ENCODE peak calls at places on chromosomes 11 and 22, in nine cellular contexts. K is neural crest cell; P is head of caudate nucleus; I is AG08395; V is RPMI7951; M is globus pallidus; G is stimulated activated CD4-positive, alpha-beta T cell treated with anti-CD3 and anti-CD28 coated beads, Interleukin-4, amount 100 ng/mL, for 48 hours; T is glutamatergic neuron; A is HAP-1. L is an unnamed sample.

GRCh38 chr11:61551630-61552029 is 29.2 kb downstream of the SYT7 start:
- DNase-seq in K (no peak), P (no peak), G (no peak), V (peak), I (peak), A (no peak), M (no peak), T (no peak), L (peak)

GRCh38 chr11:1073851-1074243 is 827 bp upstream of the MUC2 start:
- DNase-seq in P (no peak), A (no peak), K (no peak), T (no peak), M (no peak), I (no peak), G (no peak), V (peak), L (no peak)

GRCh38 chr22:21451545-21452520 is 15.4 kb upstream of the TMEM191C start:
- DNase-seq in P (no peak), I (no peak), A (peak), G (no peak), M (no peak), V (no peak), T (peak), K (peak), L (no peak)

GRCh38 chr11:103407641-103408040 is 298.4 kb downstream of the DYNC2H1 start:
- DNase-seq in I (no peak), G (no peak), T (no peak), P (no peak), K (no peak), V (no peak), A (no peak), M (no peak), L (no peak)

GRCh38 chr11:76200006-76200940 is 6.0 kb downstream of the WNT11 start:
- DNase-seq in V (no peak), P (no peak), K (no peak), I (no peak), A (no peak), G (no peak), M (no peak), T (no peak), L (no peak)

GRCh38 chr11:18853086-18853720 is 61.6 kb upstream of the PTPN5 start:
- DNase-seq in M (no peak), G (no peak), P (no peak), I (no peak), V (peak), A (peak), T (no peak), K (no peak), L (peak)

GRCh38 chr11:122105009-122105828 is 10.8 kb downstream of the BLID start:
- DNase-seq in M (peak), A (no peak), K (no peak), P (peak), T (no peak), G (no peak), I (no peak), V (peak), L (no peak)

GRCh38 chr11:2522636-2523255 is 77.9 kb downstream of the KCNQ1 start:
- DNase-seq in G (no peak), P (peak), K (no peak), I (no peak), A (peak), T (peak), M (no peak), V (no peak), L (peak)

GRCh38 chr11:124669193-124669592 is 4.3 kb downstream of the SIAE start:
- DNase-seq in I (peak), P (peak), T (peak), M (peak), K (peak), G (no peak), V (peak), A (peak), L (peak)

GRCh38 chr11:128904872-128905344 is 13.8 kb downstream of the KCNJ5 start:
- DNase-seq in V (peak), A (peak), I (peak), T (peak), P (no peak), M (no peak), G (no peak), K (no peak), L (no peak)

GRCh38 chr11:119055901-119056300 is 1.1 kb downstream of the HYOU1 start:
- DNase-seq in G (no peak), P (no peak), V (peak), K (no peak), M (peak), T (no peak), I (peak), A (no peak), L (no peak)

GRCh38 chr11:134267966-134268365 is 8.2 kb upstream of the GLB1L3 start:
- DNase-seq in A (no peak), M (no peak), V (no peak), T (no peak), P (no peak), I (no peak), G (no peak), K (no peak), L (no peak)

GRCh38 chr11:10246991-10247390 is 47.0 kb downstream of the SBF2 start:
- DNase-seq in T (no peak), M (no peak), G (no peak), V (no peak), P (no peak), A (no peak), K (no peak), I (peak), L (no peak)

GRCh38 chr11:43923327-43924111 is 18.9 kb upstream of the C11orf96 start:
- DNase-seq in K (no peak), M (peak), T (peak), G (no peak), V (no peak), P (peak), I (peak), A (peak), L (no peak)

GRCh38 chr22:23889620-23890019 is 4.6 kb upstream of the MIF start:
- DNase-seq in P (peak), T (no peak), K (no peak), A (no peak), G (no peak), V (no peak), I (no peak), M (no peak), L (no peak)

GRCh38 chr22:50399751-50400331 is 56.7 kb downstream of the PPP6R2 start:
- DNase-seq in P (peak), V (peak), A (peak), M (peak), G (no peak), T (peak), I (peak), K (peak), L (peak)

GRCh38 chr11:4851033-4851432 is 2.0 kb upstream of the OR51S1 start:
- DNase-seq in T (no peak), A (no peak), V (no peak), M (no peak), G (no peak), K (no peak), P (no peak), I (peak), L (no peak)

GRCh38 chr11:257766-258493 is 20.3 kb upstream of the NLRP6 start:
- DNase-seq in P (no peak), M (no peak), T (no peak), K (no peak), I (no peak), V (no peak), G (no peak), A (no peak), L (no peak)

GRCh38 chr11:120398184-120398583 is 62.0 kb downstream of the ARHGEF12 start:
- DNase-seq in T (no peak), I (peak), V (no peak), M (no peak), G (no peak), K (no peak), P (no peak), A (no peak), L (no peak)

GRCh38 chr22:31348766-31349165 is 2.6 kb upstream of the PATZ1 start:
- DNase-seq in V (no peak), K (no peak), M (no peak), A (no peak), T (no peak), I (no peak), P (no peak), G (no peak), L (no peak)

GRCh38 chr11:16280256-16280682 is 76.1 kb downstream of the SOX6 start:
- DNase-seq in G (no peak), A (peak), M (no peak), P (no peak), K (no peak), I (no peak), V (peak), T (no peak), L (no peak)

GRCh38 chr11:109734602-109735001 is 312.6 kb downstream of the C11orf87 start:
- DNase-seq in G (no peak), A (no peak), T (no peak), V (no peak), M (no peak), P (no peak), I (no peak), K (no peak), L (no peak)

GRCh38 chr22:35132568-35132967 is 66.6 kb downstream of the ISX start:
- DNase-seq in G (no peak), K (no peak), M (no peak), V (no peak), P (no peak), I (no peak), T (no peak), A (no peak), L (no peak)

GRCh38 chr11:118081241-118081958 is 4.5 kb downstream of the TMPRSS4 start:
- DNase-seq in P (no peak), G (no peak), T (no peak), M (no peak), A (no peak), I (no peak), K (no peak), V (no peak), L (no peak)

GRCh38 chr11:103413266-103413888 is 304.2 kb downstream of the DYNC2H1 start:
- DNase-seq in M (no peak), I (no peak), G (no peak), A (no peak), T (no peak), V (no peak), P (no peak), K (no peak), L (no peak)

GRCh38 chr11:117443269-117444186 is 115.9 kb downstream of the CEP164 start:
- DNase-seq in T (peak), A (peak), K (peak), P (peak), V (no peak), I (peak), M (peak), G (no peak), L (peak)

GRCh38 chr11:46450846-46451470 is 59.4 kb upstream of the CHRM4 start:
- DNase-seq in V (no peak), T (no peak), G (no peak), M (no peak), P (no peak), I (peak), A (no peak), K (no peak), L (no peak)

GRCh38 chr11:126317681-126318641 is 14.1 kb downstream of the DCPS start:
- DNase-seq in I (peak), M (peak), T (no peak), V (peak), P (peak), K (no peak), A (no peak), G (no peak), L (peak)

GRCh38 chr22:18954333-18954732 is 18.2 kb upstream of the PRODH start:
- DNase-seq in G (peak), T (peak), A (peak), M (peak), K (peak), P (peak), V (peak), I (peak), L (peak)

GRCh38 chr22:22203048-22203971 is 41.3 kb upstream of the VPREB1 start:
- DNase-seq in P (no peak), T (no peak), K (no peak), V (no peak), A (no peak), M (no peak), I (no peak), G (no peak), L (no peak)

GRCh38 chr11:116190206-116190605 is 582.6 kb downstream of the BUD13 start:
- DNase-seq in T (no peak), K (no peak), P (no peak), V (no peak), A (no peak), I (no peak), M (no peak), G (no peak), L (no peak)

GRCh38 chr11:26696330-26696729 is 25.5 kb downstream of the SLC5A12 start:
- DNase-seq in A (no peak), T (no peak), M (no peak), I (no peak), P (no peak), V (no peak), K (no peak), G (no peak), L (no peak)